ENCODE peak calls at places on chromosome 5, in five cellular contexts. K is dorsolateral prefrontal cortex, A is gastrocnemius medialis, P is coronary artery, H is nephron progenitor cell. N is an unnamed sample.

GRCh38 chr5:42718591-42718990 is 38.0 kb upstream of the CCDC152 start:
- DNase-seq in A (no peak), H (no peak), P (no peak), K (no peak), N (no peak)

GRCh38 chr5:96905864-96906263 is 29.6 kb downstream of the ERAP2 start:
- DNase-seq in P (no peak), H (no peak), A (no peak), K (no peak), N (no peak)

GRCh38 chr5:40828690-40829661 is 6.0 kb downstream of the RPL37 start:
- DNase-seq in P (no peak), A (no peak), K (no peak), H (no peak), N (no peak)

GRCh38 chr5:57412010-57412409 is 70.6 kb downstream of the ACTBL2 start:
- DNase-seq in K (no peak), P (no peak), A (no peak), H (no peak), N (peak; percentile 38)

GRCh38 chr5:54049963-54050362 is 260.4 kb downstream of the ARL15 start:
- DNase-seq in H (no peak), A (no peak), P (no peak), K (no peak), N (peak; percentile 59)

GRCh38 chr5:141778211-141778610 is 96.2 kb upstream of the ARAP3 start:
- DNase-seq in A (no peak), H (peak; percentile 79), P (no peak), K (peak; percentile 62), N (no peak)

GRCh38 chr5:87944553-87945320 is 323.9 kb downstream of the TMEM161B start:
- DNase-seq in H (no peak), K (peak; percentile 91), A (no peak), P (no peak), N (no peak)

GRCh38 chr5:172506921-172507320 is 52.6 kb upstream of the SH3PXD2B start:
- DNase-seq in H (no peak), P (peak; percentile 64), A (no peak), K (no peak), N (no peak)

GRCh38 chr5:58544926-58545325 is 37.9 kb upstream of the RAB3C start:
- DNase-seq in A (no peak), P (no peak), K (no peak), H (no peak), N (no peak)

GRCh38 chr5:155050384-155051019 is 36.9 kb downstream of the KIF4B start:
- DNase-seq in K (no peak), H (no peak), P (no peak), A (no peak), N (no peak)

GRCh38 chr5:167555771-167556170 is 735.7 kb upstream of the WWC1 start:
- DNase-seq in K (no peak), H (no peak), A (no peak), P (no peak), N (no peak)

GRCh38 chr5:16934123-16934522 is 2.0 kb downstream of the MYO10 start:
- DNase-seq in H (peak; percentile 84), K (no peak), P (no peak), A (no peak), N (peak; percentile 83)

GRCh38 chr5:53253421-53253871 is 143.9 kb upstream of the MOCS2 start:
- DNase-seq in K (no peak), H (no peak), A (no peak), P (no peak), N (peak; percentile 78)

GRCh38 chr5:77882670-77883257 is 106.6 kb upstream of the TBCA start:
- DNase-seq in A (no peak), H (no peak), P (no peak), K (no peak), N (peak; percentile 60)

GRCh38 chr5:113204525-113205161 is 228.0 kb downstream of the DCP2 start:
- DNase-seq in P (no peak), A (peak; percentile 70), K (no peak), H (no peak), N (no peak)

GRCh38 chr5:77426670-77427069 is 65.4 kb downstream of the WDR41 start:
- DNase-seq in H (no peak), A (no peak), P (no peak), K (no peak), N (peak; percentile 65)

GRCh38 chr5:68884144-68884754 is 209.6 kb upstream of the SLC30A5 start:
- DNase-seq in K (no peak), P (no peak), H (no peak), A (no peak), N (no peak)

GRCh38 chr5:7856855-7857254 is 5.9 kb upstream of the CFAP90 start:
- DNase-seq in K (peak; percentile 56), H (peak; percentile 48), P (no peak), A (no peak), N (peak; percentile 48)

GRCh38 chr5:151694035-151694485 is 7.3 kb upstream of the SPARC start:
- DNase-seq in K (peak; percentile 74), H (no peak), A (no peak), P (no peak), N (no peak)

GRCh38 chr5:120919017-120919416 is 454.9 kb downstream of the PRR16 start:
- DNase-seq in H (no peak), A (no peak), P (no peak), K (no peak), N (no peak)

GRCh38 chr5:93039888-93040287 is 541.1 kb downstream of the NR2F1-AS1 start:
- DNase-seq in K (no peak), P (no peak), H (no peak), A (no peak), N (no peak)

GRCh38 chr5:173303878-173304590 is 24.2 kb downstream of the STC2 start:
- DNase-seq in K (no peak), A (no peak), H (peak; percentile 68), P (no peak), N (no peak)

GRCh38 chr5:146068136-146068717 is 37.1 kb downstream of the PLAC8L1 start:
- DNase-seq in K (peak; percentile 48), A (no peak), H (no peak), P (peak; percentile 70), N (no peak)

GRCh38 chr5:32279786-32280185 is 33.0 kb downstream of the MTMR12 start:
- DNase-seq in A (no peak), H (no peak), P (no peak), K (no peak), N (no peak)

GRCh38 chr5:78537821-78538220 is 110.8 kb downstream of the LHFPL2 start:
- DNase-seq in H (no peak), K (no peak), A (no peak), P (peak; percentile 46), N (peak; percentile 65)

GRCh38 chr5:60959156-60959555 is 14.2 kb downstream of the NDUFAF2 start:
- DNase-seq in H (no peak), K (no peak), A (no peak), P (no peak), N (peak; percentile 17)
- TF ChIP-seq CTCF in H (no peak), K (peak; percentile 53), A (no peak), P (no peak), N (peak; percentile 76)

GRCh38 chr5:147404706-147405105 is 105.2 kb downstream of the DPYSL3 start:
- DNase-seq in P (no peak), H (no peak), A (no peak), K (no peak), N (no peak)

GRCh38 chr5:147408980-147409379 is 100.9 kb downstream of the DPYSL3 start:
- DNase-seq in P (no peak), A (no peak), K (no peak), H (no peak), N (no peak)

GRCh38 chr5:147403659-147404640 is 105.9 kb downstream of the DPYSL3 start:
- DNase-seq in A (peak; percentile 76), H (no peak), K (no peak), P (peak; percentile 93), N (peak; percentile 96)

GRCh38 chr5:147407094-147407681 is 102.7 kb downstream of the DPYSL3 start:
- DNase-seq in H (no peak), P (peak; percentile 81), A (no peak), K (no peak), N (no peak)

GRCh38 chr5:147406636-147407035 is 103.2 kb downstream of the DPYSL3 start:
- DNase-seq in P (no peak), K (no peak), A (no peak), H (no peak), N (no peak)
- TF ChIP-seq CTCF in P (no peak), K (no peak), A (no peak), H (no peak), N (no peak)

GRCh38 chr5:1465966-1466471 is 20.8 kb upstream of the SLC6A3 start:
- DNase-seq in K (peak; percentile 29), H (no peak), A (no peak), P (no peak), N (no peak)

GRCh38 chr5:1463326-1464095 is 18.3 kb upstream of the SLC6A3 start:
- DNase-seq in H (no peak), A (no peak), P (no peak), K (peak; percentile 23), N (no peak)

GRCh38 chr5:1464511-1464910 is 19.3 kb upstream of the SLC6A3 start:
- DNase-seq in K (no peak), A (no peak), H (no peak), P (no peak), N (no peak)

GRCh38 chr5:1464096-1464446 is 18.8 kb upstream of the SLC6A3 start:
- DNase-seq in A (no peak), K (peak; percentile 27), P (no peak), H (no peak), N (no peak)

DNA sequence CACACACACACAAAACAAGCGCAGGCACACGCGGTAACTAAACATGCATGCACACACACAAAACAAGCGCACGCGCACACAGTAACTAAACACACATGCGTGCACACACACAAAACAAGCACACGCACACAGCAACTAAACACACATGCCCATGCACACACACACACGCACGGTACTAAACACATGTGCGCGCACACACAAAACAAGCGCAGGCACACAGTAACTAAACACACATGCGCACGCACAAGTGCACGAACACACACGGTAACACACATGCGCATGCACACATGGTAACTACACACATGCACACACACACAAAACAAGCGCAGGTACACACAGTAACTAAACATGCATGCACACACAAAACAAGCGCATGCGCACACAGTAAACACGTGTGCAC is 19.9 kb upstream of the SLC6A3 start:
- DNase-seq in P (no peak), H (no peak), K (peak; percentile 4), A (no peak), N (no peak)
- TF ChIP-seq CTCF in P (no peak), H (no peak), K (no peak), A (no peak), N (no peak)

GRCh38 chr5:27038476-27038875 is at the start of gene CDH9:
- DNase-seq in P (no peak), A (no peak), H (peak; percentile 5), K (no peak), N (no peak)
- TF ChIP-seq CTCF in P (no peak), A (no peak), H (no peak), K (no peak), N (no peak)

GRCh38 chr5:134132372-134133212 is 18.1 kb downstream of the TCF7 start:
- DNase-seq in A (no peak), K (no peak), H (no peak), P (no peak), N (no peak)
- TF ChIP-seq CTCF in A (no peak), K (no peak), H (no peak), P (no peak), N (peak; percentile 23)